ENCODE peak calls at places on chromosome 20, in ten cellular contexts. One of them, this sample, is unnamed.
A peak's percentile ranks its signal among the peaks of the same experiment; 100 is the strongest.

GRCh38 chr20:8427419-8428065 is 295.5 kb downstream of the PLCB1 start:
- DNase-seq in fibroblast of mammary gland: no peak
- DNase-seq in AG10803: no peak
- DNase-seq in GM23248: no peak
- DNase-seq in activated naive CD4-positive, alpha-beta T cell treated with Interleukin-2 at 50 U/mL for 16 hours: no peak
- DNase-seq in heart left ventricle: no peak
- DNase-seq in CD4-positive, alpha-beta T cell: no peak
- DNase-seq in iPS-NIHi11: no peak
- DNase-seq in T-cell: no peak
- DNase-seq in ELR: no peak
- DNase-seq in this sample: no peak

GRCh38 chr20:43165611-43166010 is 24.1 kb downstream of the PTPRT start:
- DNase-seq in CD4-positive, alpha-beta T cell: no peak
- DNase-seq in AG10803: no peak
- DNase-seq in activated naive CD4-positive, alpha-beta T cell treated with Interleukin-2 at 50 U/mL for 16 hours: no peak
- DNase-seq in T-cell: no peak
- DNase-seq in iPS-NIHi11: no peak
- DNase-seq in ELR: no peak
- DNase-seq in heart left ventricle: no peak
- DNase-seq in fibroblast of mammary gland: no peak
- DNase-seq in GM23248: no peak
- DNase-seq in this sample: no peak

GRCh38 chr20:558117-558516 is 14.5 kb upstream of the CSNK2A1 start:
- DNase-seq in T-cell: no peak
- DNase-seq in fibroblast of mammary gland: no peak
- DNase-seq in iPS-NIHi11: no peak
- DNase-seq in ELR: no peak
- DNase-seq in activated naive CD4-positive, alpha-beta T cell treated with Interleukin-2 at 50 U/mL for 16 hours: no peak
- DNase-seq in CD4-positive, alpha-beta T cell: no peak
- DNase-seq in heart left ventricle: no peak
- DNase-seq in AG10803: no peak
- DNase-seq in GM23248: no peak
- DNase-seq in this sample: peak; percentile 50

GRCh38 chr20:47785321-47785899 is at the start of gene SULF2:
- DNase-seq in AG10803: no peak
- DNase-seq in GM23248: peak; percentile 36
- DNase-seq in T-cell: no peak
- DNase-seq in heart left ventricle: peak; percentile 43
- DNase-seq in ELR: no peak
- DNase-seq in fibroblast of mammary gland: no peak
- DNase-seq in activated naive CD4-positive, alpha-beta T cell treated with Interleukin-2 at 50 U/mL for 16 hours: no peak
- DNase-seq in CD4-positive, alpha-beta T cell: no peak
- DNase-seq in iPS-NIHi11: peak; percentile 65
- DNase-seq in this sample: peak; percentile 53

GRCh38 chr20:3911956-3912355 is 22.8 kb downstream of the PANK2 start:
- DNase-seq in activated naive CD4-positive, alpha-beta T cell treated with Interleukin-2 at 50 U/mL for 16 hours: no peak
- DNase-seq in GM23248: no peak
- DNase-seq in AG10803: no peak
- DNase-seq in ELR: no peak
- DNase-seq in CD4-positive, alpha-beta T cell: no peak
- DNase-seq in heart left ventricle: no peak
- DNase-seq in fibroblast of mammary gland: no peak
- DNase-seq in iPS-NIHi11: no peak
- DNase-seq in T-cell: no peak
- DNase-seq in this sample: no peak

GRCh38 chr20:18650224-18650623 is 62.4 kb downstream of the DTD1 start:
- DNase-seq in fibroblast of mammary gland: no peak
- DNase-seq in iPS-NIHi11: no peak
- DNase-seq in GM23248: no peak
- DNase-seq in activated naive CD4-positive, alpha-beta T cell treated with Interleukin-2 at 50 U/mL for 16 hours: no peak
- DNase-seq in ELR: no peak
- DNase-seq in CD4-positive, alpha-beta T cell: no peak
- DNase-seq in AG10803: no peak
- DNase-seq in heart left ventricle: no peak
- DNase-seq in T-cell: no peak
- DNase-seq in this sample: no peak

GRCh38 chr20:5608448-5609161 is 141.6 kb upstream of the SHLD1 start:
- DNase-seq in ELR: peak; percentile 54
- DNase-seq in T-cell: no peak
- DNase-seq in CD4-positive, alpha-beta T cell: no peak
- DNase-seq in AG10803: peak; percentile 28
- DNase-seq in iPS-NIHi11: no peak
- DNase-seq in fibroblast of mammary gland: peak; percentile 70
- DNase-seq in GM23248: peak; percentile 73
- DNase-seq in activated naive CD4-positive, alpha-beta T cell treated with Interleukin-2 at 50 U/mL for 16 hours: no peak
- DNase-seq in heart left ventricle: no peak
- DNase-seq in this sample: peak; percentile 37

GRCh38 chr20:36339646-36340592 is 33.8 kb downstream of the DLGAP4 start:
- DNase-seq in T-cell: no peak
- DNase-seq in GM23248: no peak
- DNase-seq in CD4-positive, alpha-beta T cell: no peak
- DNase-seq in iPS-NIHi11: peak; percentile 59
- DNase-seq in activated naive CD4-positive, alpha-beta T cell treated with Interleukin-2 at 50 U/mL for 16 hours: no peak
- DNase-seq in heart left ventricle: no peak
- DNase-seq in AG10803: no peak
- DNase-seq in fibroblast of mammary gland: no peak
- DNase-seq in ELR: peak; percentile 22
- DNase-seq in this sample: peak; percentile 63

GRCh38 chr20:17680128-17680835 is 1.8 kb downstream of the RRBP1 start:
- DNase-seq in CD4-positive, alpha-beta T cell: no peak
- DNase-seq in GM23248: peak; percentile 79
- DNase-seq in activated naive CD4-positive, alpha-beta T cell treated with Interleukin-2 at 50 U/mL for 16 hours: no peak
- DNase-seq in T-cell: peak; percentile 7
- DNase-seq in ELR: peak; percentile 83
- DNase-seq in heart left ventricle: peak; percentile 63
- DNase-seq in AG10803: peak; percentile 76
- DNase-seq in fibroblast of mammary gland: peak; percentile 86
- DNase-seq in iPS-NIHi11: no peak
- DNase-seq in this sample: peak; percentile 71

GRCh38 chr20:19289451-19289850 is 77.0 kb downstream of the SLC24A3 start:
- DNase-seq in GM23248: no peak
- DNase-seq in AG10803: no peak
- DNase-seq in heart left ventricle: no peak
- DNase-seq in fibroblast of mammary gland: no peak
- DNase-seq in iPS-NIHi11: no peak
- DNase-seq in CD4-positive, alpha-beta T cell: no peak
- DNase-seq in T-cell: no peak
- DNase-seq in activated naive CD4-positive, alpha-beta T cell treated with Interleukin-2 at 50 U/mL for 16 hours: no peak
- DNase-seq in ELR: no peak
- DNase-seq in this sample: no peak

GRCh38 chr20:60815656-60816055 is 436.4 kb upstream of the CDH4 start:
- DNase-seq in GM23248: no peak
- DNase-seq in heart left ventricle: no peak
- DNase-seq in T-cell: no peak
- DNase-seq in AG10803: no peak
- DNase-seq in iPS-NIHi11: no peak
- DNase-seq in fibroblast of mammary gland: no peak
- DNase-seq in ELR: no peak
- DNase-seq in CD4-positive, alpha-beta T cell: no peak
- DNase-seq in activated naive CD4-positive, alpha-beta T cell treated with Interleukin-2 at 50 U/mL for 16 hours: no peak
- DNase-seq in this sample: no peak

GRCh38 chr20:31581391-31581790 is 23.7 kb upstream of the ID1 start:
- DNase-seq in AG10803: no peak
- DNase-seq in ELR: no peak
- DNase-seq in GM23248: no peak
- DNase-seq in T-cell: no peak
- DNase-seq in activated naive CD4-positive, alpha-beta T cell treated with Interleukin-2 at 50 U/mL for 16 hours: no peak
- DNase-seq in CD4-positive, alpha-beta T cell: no peak
- DNase-seq in heart left ventricle: no peak
- DNase-seq in iPS-NIHi11: no peak
- DNase-seq in fibroblast of mammary gland: no peak
- DNase-seq in this sample: no peak

GRCh38 chr20:8244637-8245036 is 112.6 kb downstream of the PLCB1 start:
- DNase-seq in heart left ventricle: peak; percentile 36
- DNase-seq in T-cell: no peak
- DNase-seq in AG10803: peak; percentile 77
- DNase-seq in iPS-NIHi11: no peak
- DNase-seq in fibroblast of mammary gland: peak; percentile 73
- DNase-seq in GM23248: peak; percentile 77
- DNase-seq in activated naive CD4-positive, alpha-beta T cell treated with Interleukin-2 at 50 U/mL for 16 hours: no peak
- DNase-seq in CD4-positive, alpha-beta T cell: no peak
- DNase-seq in ELR: no peak
- DNase-seq in this sample: no peak

GRCh38 chr20:51533291-51534172 is 9.0 kb downstream of the NFATC2 start:
- DNase-seq in fibroblast of mammary gland: peak; percentile 6
- DNase-seq in iPS-NIHi11: no peak
- DNase-seq in T-cell: no peak
- DNase-seq in AG10803: peak; percentile 76
- DNase-seq in ELR: peak; percentile 94
- DNase-seq in activated naive CD4-positive, alpha-beta T cell treated with Interleukin-2 at 50 U/mL for 16 hours: peak; percentile 41
- DNase-seq in CD4-positive, alpha-beta T cell: no peak
- DNase-seq in GM23248: peak; percentile 79
- DNase-seq in heart left ventricle: no peak
- DNase-seq in this sample: peak; percentile 74

GRCh38 chr20:62587757-62588402 is 54.4 kb upstream of the SLCO4A1 start:
- DNase-seq in AG10803: peak; percentile 6
- DNase-seq in activated naive CD4-positive, alpha-beta T cell treated with Interleukin-2 at 50 U/mL for 16 hours: peak; percentile 5
- DNase-seq in iPS-NIHi11: peak; percentile 92
- DNase-seq in T-cell: no peak
- DNase-seq in heart left ventricle: peak; percentile 23
- DNase-seq in ELR: peak; percentile 88
- DNase-seq in fibroblast of mammary gland: peak; percentile 48
- DNase-seq in CD4-positive, alpha-beta T cell: no peak
- DNase-seq in GM23248: peak; percentile 61
- DNase-seq in this sample: peak; percentile 93

GRCh38 chr20:49445176-49445575 is 37.3 kb downstream of the KCNB1 start:
- DNase-seq in GM23248: peak; percentile 35
- DNase-seq in activated naive CD4-positive, alpha-beta T cell treated with Interleukin-2 at 50 U/mL for 16 hours: no peak
- DNase-seq in AG10803: no peak
- DNase-seq in CD4-positive, alpha-beta T cell: no peak
- DNase-seq in T-cell: no peak
- DNase-seq in heart left ventricle: no peak
- DNase-seq in ELR: no peak
- DNase-seq in fibroblast of mammary gland: no peak
- DNase-seq in iPS-NIHi11: peak; percentile 33
- DNase-seq in this sample: no peak

GRCh38 chr20:22578221-22579118 is 5.9 kb downstream of the FOXA2 start:
- DNase-seq in fibroblast of mammary gland: no peak
- DNase-seq in ELR: no peak
- DNase-seq in GM23248: no peak
- DNase-seq in T-cell: no peak
- DNase-seq in heart left ventricle: no peak
- DNase-seq in activated naive CD4-positive, alpha-beta T cell treated with Interleukin-2 at 50 U/mL for 16 hours: no peak
- DNase-seq in AG10803: no peak
- DNase-seq in CD4-positive, alpha-beta T cell: no peak
- DNase-seq in iPS-NIHi11: no peak
- DNase-seq in this sample: no peak

GRCh38 chr20:62246872-62247652 is 8.7 kb downstream of the OSBPL2 start:
- DNase-seq in T-cell: no peak
- DNase-seq in AG10803: no peak
- DNase-seq in ELR: no peak
- DNase-seq in iPS-NIHi11: no peak
- DNase-seq in fibroblast of mammary gland: no peak
- DNase-seq in activated naive CD4-positive, alpha-beta T cell treated with Interleukin-2 at 50 U/mL for 16 hours: no peak
- DNase-seq in CD4-positive, alpha-beta T cell: no peak
- DNase-seq in heart left ventricle: peak; percentile 74
- DNase-seq in GM23248: no peak
- DNase-seq in this sample: no peak

GRCh38 chr20:43416591-43417228 is 41.0 kb upstream of the SRSF6 start:
- DNase-seq in CD4-positive, alpha-beta T cell: no peak
- DNase-seq in iPS-NIHi11: no peak
- DNase-seq in GM23248: no peak
- DNase-seq in fibroblast of mammary gland: no peak
- DNase-seq in heart left ventricle: no peak
- DNase-seq in AG10803: no peak
- DNase-seq in T-cell: no peak
- DNase-seq in ELR: no peak
- DNase-seq in activated naive CD4-positive, alpha-beta T cell treated with Interleukin-2 at 50 U/mL for 16 hours: no peak
- DNase-seq in this sample: no peak

GRCh38 chr20:23622839-23623343 is 14.9 kb downstream of the CST3 start:
- DNase-seq in ELR: peak; percentile 87
- DNase-seq in CD4-positive, alpha-beta T cell: no peak
- DNase-seq in fibroblast of mammary gland: peak; percentile 99
- DNase-seq in heart left ventricle: peak; percentile 89
- DNase-seq in T-cell: no peak
- DNase-seq in activated naive CD4-positive, alpha-beta T cell treated with Interleukin-2 at 50 U/mL for 16 hours: no peak
- DNase-seq in GM23248: peak; percentile 95
- DNase-seq in iPS-NIHi11: no peak
- DNase-seq in AG10803: peak; percentile 91
- DNase-seq in this sample: peak; percentile 93

GRCh38 chr20:61776491-61776890 is 289.2 kb downstream of the TAF4 start:
- DNase-seq in fibroblast of mammary gland: no peak
- DNase-seq in activated naive CD4-positive, alpha-beta T cell treated with Interleukin-2 at 50 U/mL for 16 hours: no peak
- DNase-seq in T-cell: no peak
- DNase-seq in GM23248: no peak
- DNase-seq in AG10803: no peak
- DNase-seq in iPS-NIHi11: no peak
- DNase-seq in CD4-positive, alpha-beta T cell: no peak
- DNase-seq in heart left ventricle: no peak
- DNase-seq in ELR: no peak
- DNase-seq in this sample: no peak

GRCh38 chr20:59822291-59823029 is 111.0 kb downstream of the SYCP2 start:
- DNase-seq in heart left ventricle: no peak
- DNase-seq in activated naive CD4-positive, alpha-beta T cell treated with Interleukin-2 at 50 U/mL for 16 hours: no peak
- DNase-seq in AG10803: no peak
- DNase-seq in fibroblast of mammary gland: no peak
- DNase-seq in CD4-positive, alpha-beta T cell: no peak
- DNase-seq in iPS-NIHi11: no peak
- DNase-seq in T-cell: no peak
- DNase-seq in ELR: no peak
- DNase-seq in GM23248: no peak
- DNase-seq in this sample: no peak

GRCh38 chr20:51211191-51211590 is 188.3 kb upstream of the KCNG1 start:
- DNase-seq in AG10803: no peak
- DNase-seq in activated naive CD4-positive, alpha-beta T cell treated with Interleukin-2 at 50 U/mL for 16 hours: no peak
- DNase-seq in heart left ventricle: no peak
- DNase-seq in fibroblast of mammary gland: no peak
- DNase-seq in ELR: no peak
- DNase-seq in T-cell: no peak
- DNase-seq in GM23248: no peak
- DNase-seq in iPS-NIHi11: no peak
- DNase-seq in CD4-positive, alpha-beta T cell: no peak
- DNase-seq in this sample: no peak

This sample was measured in M059J.